ENCODE peak calls at places on chromosomes 5 and 9, in five cellular contexts. H is HepG2, J is H1, F is K562, T is GM12878. M is an unnamed sample.
A peak's percentile ranks its signal among the peaks of the same experiment; 100 is the strongest.

GRCh38 chr9:91117959-91118651 is 243.6 kb downstream of the AUH start:
- DNase-seq in T (no peak), J (peak; percentile 74), H (no peak), F (no peak), M (peak; percentile 84)

GRCh38 chr5:15500326-15500958 is 462 bp downstream of the FBXL7 start:
- DNase-seq in F (no peak), T (no peak), H (no peak), J (peak; percentile 79), M (peak; percentile 59)

GRCh38 chr5:139671096-139671841 is 23.1 kb downstream of the CXXC5 start:
- DNase-seq in F (no peak), J (no peak), H (no peak), T (no peak), M (no peak)

GRCh38 chr5:151179489-151179840 is 21.9 kb upstream of the ANXA6 start:
- DNase-seq in F (no peak), J (no peak), T (no peak), H (no peak), M (no peak)

GRCh38 chr5:173464813-173465212 is 136.6 kb upstream of the STC2 start:
- DNase-seq in H (no peak), J (no peak), F (no peak), T (no peak), M (no peak)

GRCh38 chr9:93071464-93071863 is 13.0 kb downstream of the SUSD3 start:
- DNase-seq in F (peak; percentile 96), H (peak; percentile 31), J (peak; percentile 65), T (no peak), M (peak; percentile 81)

GRCh38 chr9:124133752-124134151 is 122.2 kb downstream of the LHX2 start:
- DNase-seq in H (peak; percentile 64), J (no peak), F (no peak), T (no peak), M (peak; percentile 43)

GRCh38 chr5:165504716-165505115 is 1999.3 kb downstream of the MAT2B start:
- DNase-seq in T (no peak), F (no peak), H (no peak), J (no peak), M (no peak)

GRCh38 chr5:58466939-58467338 is 7.1 kb upstream of the PLK2 start:
- DNase-seq in T (no peak), F (no peak), J (no peak), H (no peak), M (peak; percentile 57)

GRCh38 chr9:118366228-118366627 is 662.0 kb downstream of the TLR4 start:
- DNase-seq in F (no peak), J (no peak), H (no peak), T (no peak), M (no peak)

GRCh38 chr5:34736445-34737119 is 80.5 kb downstream of the RAI14 start:
- DNase-seq in J (no peak), T (no peak), H (peak; percentile 40), F (no peak), M (peak; percentile 64)

GRCh38 chr9:37859043-37859442 is 44.9 kb downstream of the SLC25A51 start:
- DNase-seq in F (no peak), T (no peak), J (no peak), H (no peak), M (no peak)

GRCh38 chr5:73887688-73888087 is 261.7 kb downstream of the ARHGEF28 start:
- DNase-seq in J (no peak), F (no peak), H (no peak), T (no peak), M (no peak)

GRCh38 chr5:174692381-174692780 is 32.0 kb upstream of the MSX2 start:
- DNase-seq in J (no peak), H (no peak), T (no peak), F (no peak), M (peak; percentile 12)

GRCh38 chr5:174692982-174693422 is 31.4 kb upstream of the MSX2 start:
- DNase-seq in F (no peak), H (no peak), T (no peak), J (peak; percentile 64), M (peak; percentile 78)

GRCh38 chr5:174687503-174687902 is 36.9 kb upstream of the MSX2 start:
- DNase-seq in F (no peak), H (no peak), J (no peak), T (no peak), M (no peak)

GRCh38 chr5:174690256-174690655 is 34.1 kb upstream of the MSX2 start:
- DNase-seq in J (no peak), F (no peak), T (no peak), H (no peak), M (peak; percentile 49)

DNA sequence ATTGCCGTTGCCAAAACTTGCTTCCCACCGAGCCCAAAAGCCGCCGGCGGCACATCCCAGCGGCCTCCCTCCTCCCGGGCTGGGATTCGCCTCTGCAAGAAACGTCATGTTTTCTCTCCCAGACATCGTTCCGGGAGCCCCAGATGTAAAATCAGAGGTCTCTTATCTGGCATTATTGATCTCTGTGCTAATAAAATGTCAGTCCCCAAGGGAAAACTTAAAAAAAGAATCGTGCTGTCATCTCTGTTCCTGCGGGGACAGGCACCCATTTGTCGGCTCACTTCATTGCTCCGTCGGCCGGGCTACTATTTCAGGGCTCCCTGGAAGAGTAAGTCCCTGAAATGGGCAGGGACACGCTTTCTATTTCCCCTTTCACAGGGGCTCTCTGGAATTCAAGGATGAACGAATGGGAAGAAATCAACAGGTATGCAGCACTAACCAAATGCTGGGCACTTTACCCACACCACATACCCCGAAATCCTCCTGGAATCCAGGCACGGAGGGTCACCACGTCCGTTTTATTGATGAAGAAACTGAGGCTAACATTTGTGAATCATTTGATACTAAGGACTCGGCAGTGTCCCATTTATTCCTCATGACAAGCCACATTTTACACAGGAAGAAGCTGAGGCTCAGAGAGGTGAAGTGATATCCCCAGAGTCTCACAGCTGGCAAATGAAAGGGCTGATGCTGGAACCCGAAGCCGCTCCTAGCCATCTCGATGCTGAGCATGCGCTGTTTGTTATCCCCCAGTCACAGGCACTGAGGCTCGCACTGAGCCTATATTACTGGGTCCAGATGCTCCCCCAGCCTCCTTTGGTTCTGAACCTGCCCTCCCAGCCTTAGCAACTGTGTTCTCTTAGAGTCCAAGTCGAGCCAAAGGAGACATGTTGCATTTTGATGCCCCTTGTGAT is 35.7 kb upstream of the MSX2 start:
- DNase-seq in T (no peak), J (peak; percentile 62), H (no peak), F (no peak), M (peak; percentile 68)
- TF ChIP-seq EZH2 in T (no peak), J (peak; percentile 79), H (no peak), F (no peak), M (no peak)

GRCh38 chr9:7360513-7360912 is 439.1 kb downstream of the DMAC1 start:
- DNase-seq in J (peak; percentile 71), F (peak; percentile 4), H (no peak), T (no peak), M (peak; percentile 74)
- H3K27ac ChIP-seq in J (no peak overlapping the region), F (no peak overlapping the region), H (no peak overlapping the region), T (no peak overlapping the region), M (no peak overlapping the region)

DNA sequence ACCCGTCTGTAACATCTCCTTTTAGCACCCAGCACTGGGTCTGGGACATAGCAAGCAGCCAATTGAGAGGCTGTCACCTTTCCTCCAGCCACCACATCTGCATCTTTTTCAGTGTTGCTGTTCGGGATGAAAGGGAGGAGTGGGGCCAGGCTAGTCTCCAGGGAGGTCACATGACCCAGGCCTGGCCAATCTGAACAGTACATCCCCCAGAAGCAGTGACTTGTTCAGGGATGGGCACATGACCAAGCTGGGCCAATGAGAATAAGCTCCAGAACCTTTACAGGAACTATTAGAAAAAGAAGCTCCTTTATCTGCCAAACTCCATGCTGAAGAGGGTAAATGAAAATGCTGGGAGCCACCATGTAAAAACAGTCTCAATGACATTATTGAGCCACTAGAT is 359.0 kb downstream of the SLIT3 start:
- DNase-seq in T (no peak), H (no peak), J (no peak), F (peak; percentile 44), M (peak; percentile 30)
- TF ChIP-seq CREB1 in T (no peak), H (no peak), J (no peak), F (no peak), M (no peak)

GRCh38 chr5:40226906-40227305 is 452.8 kb upstream of the PTGER4 start:
- DNase-seq in H (no peak), T (no peak), J (no peak), F (no peak), M (no peak)
- TF ChIP-seq EZH2 in H (no peak), T (no peak), J (no peak), F (no peak), M (no peak)

GRCh38 chr5:80653497-80653896 is 955 bp upstream of the MSH3 start:
- DNase-seq in F (peak; percentile 41), H (no peak), T (no peak), J (no peak), M (no peak)
- H3K27ac ChIP-seq in F (peak overlapping the region; percentile 85), H (peak overlapping the region; percentile 86), T (peak overlapping the region; percentile 87), J (no peak overlapping the region), M (peak overlapping the region; percentile 95)

DNA sequence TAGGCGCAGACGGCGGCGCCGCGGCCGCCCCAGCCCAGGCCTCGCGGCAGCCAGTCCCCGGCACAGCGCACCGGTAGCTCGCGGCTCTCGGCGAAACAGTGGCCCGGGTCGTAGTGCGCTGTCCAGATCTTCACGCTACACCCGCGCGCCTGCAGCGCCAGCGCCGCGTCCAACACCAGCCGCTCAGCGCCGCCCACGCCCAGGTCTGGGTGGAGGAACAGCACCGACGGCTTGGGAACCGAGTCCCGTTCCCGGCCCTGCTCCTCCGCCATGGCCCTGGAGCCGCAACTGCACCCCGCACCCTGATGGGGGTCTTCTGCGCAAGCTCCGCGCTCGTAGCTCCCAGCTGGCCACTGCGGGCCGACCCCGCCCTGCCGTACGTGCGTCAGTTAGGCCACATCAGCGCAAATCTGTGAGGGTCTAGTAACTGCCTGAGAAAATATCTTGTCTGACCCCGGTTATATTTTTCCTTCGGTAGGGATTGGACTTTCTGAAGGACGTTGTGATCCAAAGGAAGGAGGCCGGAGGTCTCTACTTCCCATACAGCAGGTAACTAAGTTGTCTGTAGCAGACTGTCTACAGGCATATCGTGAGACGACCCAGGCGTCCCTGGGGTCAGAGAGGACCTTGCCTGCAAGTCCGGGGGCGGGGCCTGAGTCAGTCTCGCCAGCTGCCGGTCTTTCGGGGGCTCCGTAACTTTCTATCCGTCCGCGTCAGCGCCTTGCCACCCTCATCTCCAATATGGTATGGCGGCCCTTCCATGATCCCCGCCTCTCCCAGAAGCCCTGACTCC is at the start of the genes ALG2 and SEC61B:
- DNase-seq in T (peak; percentile 94), H (peak; percentile 90), J (peak; percentile 95), F (peak; percentile 98), M (peak; percentile 98)
- TF ChIP-seq CREB1 in T (peak; percentile 60), H (peak; percentile 52), J (peak; percentile 79), F (peak; percentile 53), M (peak; percentile 77)

M was measured in GM23338.